ENCODE peak calls at places on chromosomes 6 and 20, in five cellular contexts. M is GM13977, V is HCEC 1CT, W is K562, C is esophagus muscularis mucosa. G is an unnamed sample.

GRCh38 chr6:54813901-54814300 is 32.7 kb upstream of the FAM83B start:
- DNase-seq in W (no peak), M (no peak), C (no peak), V (peak; percentile 35), G (no peak)

GRCh38 chr6:108902389-108902792 is 54.2 kb downstream of the ARMC2 start:
- DNase-seq in V (peak; percentile 45), M (no peak), C (no peak), W (no peak), G (no peak)

GRCh38 chr6:21971540-21971939 is 325.3 kb downstream of the PRL start:
- DNase-seq in M (no peak), W (peak; percentile 62), C (no peak), V (no peak), G (no peak)

GRCh38 chr20:45751714-45752113 is 29.6 kb downstream of the SPINT4 start:
- DNase-seq in C (no peak), V (no peak), M (no peak), W (no peak), G (no peak)

GRCh38 chr6:14001329-14002012 is 76.7 kb downstream of the RNF182 start:
- DNase-seq in V (peak; percentile 99), M (no peak), C (no peak), W (no peak), G (peak; percentile 93)

GRCh38 chr6:46453221-46453620 is 38.0 kb downstream of the RCAN2 start:
- DNase-seq in M (no peak), C (no peak), W (no peak), V (peak; percentile 90), G (no peak)

GRCh38 chr6:102223942-102224341 is 830.4 kb downstream of the GRIK2 start:
- DNase-seq in V (no peak), C (no peak), M (no peak), W (no peak), G (no peak)

GRCh38 chr20:37357481-37358365 is 11.8 kb downstream of the SRC start:
- DNase-seq in M (no peak), V (no peak), W (no peak), C (no peak), G (peak; percentile 42)

GRCh38 chr20:44728835-44729342 is 13.7 kb downstream of the CCN5 start:
- DNase-seq in V (peak; percentile 81), C (no peak), W (no peak), M (no peak), G (peak; percentile 83)

GRCh38 chr6:12459945-12460800 is 170.0 kb downstream of the EDN1 start:
- DNase-seq in W (no peak), C (no peak), M (no peak), V (no peak), G (no peak)

GRCh38 chr6:169862464-169863148 is 111.2 kb downstream of the ERMARD start:
- DNase-seq in M (no peak), W (no peak), V (no peak), C (no peak), G (peak; percentile 47)

GRCh38 chr6:115570326-115570725 is 490.4 kb downstream of the FRK start:
- DNase-seq in M (no peak), V (peak; percentile 2), C (no peak), W (no peak), G (no peak)

GRCh38 chr6:95923518-95923917 is 92.3 kb upstream of the FUT9 start:
- DNase-seq in M (peak; percentile 9), V (no peak), C (no peak), W (no peak), G (no peak)

GRCh38 chr6:121090492-121090891 is 243.8 kb downstream of the TBC1D32 start:
- DNase-seq in C (no peak), V (no peak), M (no peak), W (no peak), G (no peak)

GRCh38 chr6:14396826-14397517 is 279.4 kb downstream of the CD83 start:
- DNase-seq in C (peak; percentile 42), M (peak; percentile 54), V (peak; percentile 69), W (peak; percentile 18), G (peak; percentile 70)

GRCh38 chr6:27668442-27669275 is 195.8 kb upstream of the ZNF184 start:
- DNase-seq in C (no peak), V (peak; percentile 63), W (peak; percentile 86), M (no peak), G (peak; percentile 81)

GRCh38 chr6:14732845-14733757 is 512.8 kb upstream of the JARID2 start:
- DNase-seq in C (no peak), W (no peak), M (no peak), V (peak; percentile 62), G (peak; percentile 92)

GRCh38 chr6:11911535-11911934 is 100.6 kb upstream of the HIVEP1 start:
- DNase-seq in M (no peak), C (no peak), W (no peak), V (no peak), G (no peak)

GRCh38 chr6:37048851-37049734 is 43.6 kb downstream of the FGD2 start:
- DNase-seq in W (peak; percentile 63), V (peak; percentile 60), C (no peak), M (peak; percentile 80), G (peak; percentile 68)

GRCh38 chr6:135251416-135251815 is 70.3 kb downstream of the MYB start:
- DNase-seq in C (no peak), M (no peak), V (no peak), W (no peak), G (no peak)

GRCh38 chr6:4041480-4041879 is 37.5 kb downstream of the FAM217A start:
- DNase-seq in C (no peak), M (no peak), V (no peak), W (no peak), G (no peak)

GRCh38 chr20:61352381-61353260 is 100.6 kb downstream of the CDH4 start:
- DNase-seq in M (no peak), V (no peak), W (no peak), C (no peak), G (no peak)

GRCh38 chr6:157673596-157673995 is 149.4 kb upstream of the SNX9 start:
- DNase-seq in W (no peak), V (no peak), M (no peak), C (no peak), G (no peak)

GRCh38 chr6:28474441-28475219 is 31.3 kb upstream of the ZSCAN23 start:
- DNase-seq in V (peak; percentile 81), C (no peak), W (peak; percentile 80), M (peak; percentile 70), G (peak; percentile 57)

GRCh38 chr20:21397341-21398108 is at the start of gene NKX2-4:
- DNase-seq in C (no peak), W (no peak), M (no peak), V (no peak), G (no peak)

GRCh38 chr20:49700411-49701185 is 13.1 kb downstream of the B4GALT5 start:
- DNase-seq in V (peak; percentile 76), M (no peak), W (peak; percentile 40), C (no peak), G (no peak)

GRCh38 chr20:10696650-10697049 is 22.9 kb upstream of the JAG1 start:
- DNase-seq in C (no peak), W (peak; percentile 18), V (no peak), M (peak; percentile 11), G (no peak)

GRCh38 chr6:40444811-40445210 is 142.4 kb downstream of the LRFN2 start:
- DNase-seq in C (no peak), M (no peak), W (no peak), V (no peak), G (no peak)

GRCh38 chr6:56386717-56387116 is 139.3 kb upstream of the COL21A1 start:
- DNase-seq in C (no peak), W (no peak), M (no peak), V (no peak), G (no peak)

GRCh38 chr6:79184086-79184485 is 50.4 kb downstream of the HMGN3 start:
- DNase-seq in C (no peak), M (no peak), W (no peak), V (no peak), G (no peak)

GRCh38 chr6:51028271-51028670 is 209.6 kb downstream of the TFAP2B start:
- DNase-seq in W (no peak), V (no peak), M (no peak), C (no peak), G (no peak)

GRCh38 chr20:34015401-34016335 is 22.0 kb downstream of the RALY start:
- DNase-seq in W (no peak), M (no peak), C (no peak), V (no peak), G (no peak)

GRCh38 chr6:89693207-89693606 is 54.7 kb upstream of the LYRM2 start:
- DNase-seq in V (no peak), C (no peak), M (no peak), W (no peak), G (no peak)

GRCh38 chr6:41413250-41413649 is 77.8 kb downstream of the NCR2 start:
- DNase-seq in C (no peak), W (no peak), M (no peak), V (no peak), G (no peak)

GRCh38 chr6:122789862-122790739 is 1.0 kb downstream of the SMPDL3A start:
- DNase-seq in V (peak; percentile 39), C (no peak), M (peak; percentile 44), W (peak; percentile 46), G (peak; percentile 69)

GRCh38 chr6:136503303-136503702 is 46.9 kb downstream of the MAP7 start:
- DNase-seq in C (no peak), V (no peak), M (no peak), W (no peak), G (no peak)

GRCh38 chr6:108268845-108269244 is 8.0 kb upstream of the SNX3 start:
- DNase-seq in C (peak; percentile 17), M (no peak), V (no peak), W (no peak), G (no peak)

G was measured in islet precursor cell.